ENCODE peak calls at places on chromosomes 5 and 9, in five cellular contexts. P is kidney epithelial cell, N is dorsolateral prefrontal cortex, M is brain microvascular endothelial cell, D is RWPE1. C is an unnamed sample.

GRCh38 chr9:130114741-130115140 is 57.5 kb upstream of the NCS1 start:
- DNase-seq in P (no peak), N (no peak), M (no peak), D (no peak), C (no peak)

GRCh38 chr5:80090884-80091166 is 55.7 kb downstream of the THBS4 start:
- DNase-seq in P (no peak), N (no peak), M (no peak), D (no peak), C (no peak)

GRCh38 chr9:30103647-30104394 is 2280.6 kb upstream of the ACO1 start:
- DNase-seq in P (no peak), N (no peak), M (no peak), D (no peak), C (no peak)

GRCh38 chr5:134874831-134875655 is 872 bp downstream of the TXNDC15 start:
- DNase-seq in P (peak), N (peak), M (peak), D (peak), C (peak)

GRCh38 chr9:36327903-36328302 is 69.7 kb upstream of the GNE start:
- DNase-seq in P (no peak), N (no peak), M (peak), D (peak), C (no peak)

GRCh38 chr9:127545196-127546124 is 66.6 kb upstream of the STXBP1 start:
- DNase-seq in P (peak), N (peak), M (no peak), D (peak), C (no peak)

GRCh38 chr5:62708481-62709325 is 130.1 kb downstream of the LRRC70 start:
- DNase-seq in P (no peak), N (no peak), M (no peak), D (no peak), C (no peak)

GRCh38 chr5:68839019-68839552 is 254.7 kb upstream of the SLC30A5 start:
- DNase-seq in P (no peak), N (no peak), M (no peak), D (no peak), C (no peak)

GRCh38 chr5:6861667-6862066 is 148.4 kb downstream of the TENT4A start:
- DNase-seq in P (no peak), N (no peak), M (no peak), D (no peak), C (no peak)

GRCh38 chr9:36207546-36208012 is 16.9 kb downstream of the CLTA start:
- DNase-seq in P (no peak), N (no peak), M (no peak), D (no peak), C (no peak)

GRCh38 chr9:6247266-6247665 is 31.7 kb downstream of the IL33 start:
- DNase-seq in P (no peak), N (no peak), M (no peak), D (no peak), C (no peak)

GRCh38 chr5:43227655-43228054 is 35.6 kb downstream of the NIM1K start:
- DNase-seq in P (no peak), N (no peak), M (peak), D (peak), C (peak)

GRCh38 chr9:3527653-3527960 is 1.8 kb upstream of the RFX3 start:
- DNase-seq in P (no peak), N (no peak), M (no peak), D (no peak), C (no peak)

GRCh38 chr9:12230708-12231107 is 462.5 kb upstream of the TYRP1 start:
- DNase-seq in P (no peak), N (no peak), M (no peak), D (no peak), C (no peak)

GRCh38 chr9:8826281-8826680 is 1026.7 kb upstream of the DMAC1 start:
- DNase-seq in P (no peak), N (no peak), M (no peak), D (no peak), C (no peak)

GRCh38 chr9:133406480-133407307 is 11.1 kb downstream of the REXO4 start:
- DNase-seq in P (no peak), N (peak), M (peak), D (no peak), C (peak)

GRCh38 chr5:134568761-134569725 is 43.6 kb downstream of the JADE2 start:
- DNase-seq in P (no peak), N (peak), M (no peak), D (no peak), C (no peak)

GRCh38 chr9:128001411-128002298 is 20.9 kb upstream of the EEIG1 start:
- DNase-seq in P (peak), N (no peak), M (peak), D (peak), C (peak)

GRCh38 chr5:138668981-138669380 is 84.2 kb upstream of the CTNNA1 start:
- DNase-seq in P (no peak), N (no peak), M (no peak), D (no peak), C (no peak)

GRCh38 chr9:21317956-21318923 is 13.1 kb upstream of the IFNA5 start:
- DNase-seq in P (no peak), N (peak), M (peak), D (peak), C (no peak)

GRCh38 chr5:10366310-10367297 is 13.1 kb downstream of the MARCHF6 start:
- DNase-seq in P (peak), N (no peak), M (peak), D (peak), C (no peak)

GRCh38 chr5:73519531-73520283 is 21.5 kb downstream of the BTF3 start:
- DNase-seq in P (peak), N (peak), M (peak), D (peak), C (peak)

GRCh38 chr9:2087500-2088313 is 72.6 kb downstream of the SMARCA2 start:
- DNase-seq in P (no peak), N (no peak), M (peak), D (peak), C (no peak)

GRCh38 chr5:157366741-157367684 is 93.0 kb upstream of the NIPAL4 start:
- DNase-seq in P (no peak), N (no peak), M (peak), D (no peak), C (no peak)

GRCh38 chr9:34892886-34893285 is 65.2 kb upstream of the PHF24 start:
- DNase-seq in P (no peak), N (no peak), M (no peak), D (no peak), C (no peak)
- TF ChIP-seq CTCF in P (no peak), N (no peak), M (no peak), D (no peak), C (no peak)

DNA sequence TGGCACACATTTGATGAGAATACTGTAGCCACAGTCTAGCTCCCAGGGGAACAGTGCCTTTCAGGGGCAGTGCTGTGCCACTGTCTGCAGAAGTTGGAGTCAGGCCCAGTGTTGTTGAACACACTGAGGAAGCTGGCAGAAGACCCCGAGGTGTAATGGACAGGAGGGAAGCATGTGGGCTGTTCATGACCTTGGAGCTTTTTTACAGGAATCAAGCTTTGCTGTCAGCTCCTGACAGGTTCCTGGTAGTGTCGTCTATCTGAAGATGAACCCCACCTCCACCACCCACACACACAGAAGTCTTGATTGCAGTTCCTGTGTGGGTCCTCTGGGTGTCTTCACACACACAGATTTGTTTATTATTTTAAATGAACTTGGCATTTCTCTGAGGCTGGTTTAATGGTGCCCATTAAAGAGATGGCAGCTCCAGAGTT is 40.3 kb upstream of the TNFAIP8 start:
- DNase-seq in P (no peak), N (no peak), M (no peak), D (peak), C (no peak)
- TF ChIP-seq CTCF in P (peak), N (no peak), M (peak), D (peak), C (peak)

GRCh38 chr9:74379718-74380117 is 117.4 kb upstream of the RORB start:
- DNase-seq in P (no peak), N (no peak), M (no peak), D (peak), C (no peak)
- TF ChIP-seq CTCF in P (peak), N (peak), M (peak), D (peak), C (no peak)

GRCh38 chr9:16532681-16533450 is 337.6 kb downstream of the BNC2 start:
- DNase-seq in P (peak), N (no peak), M (peak), D (peak), C (no peak)

GRCh38 chr9:16532272-16532671 is 338.2 kb downstream of the BNC2 start:
- DNase-seq in P (no peak), N (no peak), M (no peak), D (no peak), C (no peak)

GRCh38 chr9:16535555-16535954 is 334.9 kb downstream of the BNC2 start:
- DNase-seq in P (no peak), N (no peak), M (no peak), D (no peak), C (no peak)

GRCh38 chr9:16526380-16526779 is 344.1 kb downstream of the BNC2 start:
- DNase-seq in P (no peak), N (no peak), M (peak), D (peak), C (no peak)

GRCh38 chr9:16530669-16531461 is 339.6 kb downstream of the BNC2 start:
- DNase-seq in P (no peak), N (peak), M (no peak), D (peak), C (no peak)
- TF ChIP-seq CTCF in P (no peak), N (no peak), M (no peak), D (no peak), C (no peak)

GRCh38 chr5:139690385-139691274 is 42.5 kb downstream of the CXXC5 start:
- DNase-seq in P (no peak), N (peak), M (peak), D (no peak), C (no peak)
- TF ChIP-seq CTCF in P (no peak), N (no peak), M (no peak), D (peak), C (no peak)

GRCh38 chr5:177003649-177004048 is 2.9 kb downstream of the UIMC1 start:
- DNase-seq in P (no peak), N (no peak), M (no peak), D (no peak), C (no peak)

GRCh38 chr5:177008716-177009115 is 2.1 kb upstream of the UIMC1 start:
- DNase-seq in P (no peak), N (no peak), M (no peak), D (no peak), C (no peak)

GRCh38 chr5:177004961-177005360 is 1.6 kb downstream of the UIMC1 start:
- DNase-seq in P (no peak), N (no peak), M (no peak), D (no peak), C (no peak)

GRCh38 chr5:177006265-177006972 is at the start of gene UIMC1:
- DNase-seq in P (peak), N (peak), M (peak), D (peak), C (peak)

DNA sequence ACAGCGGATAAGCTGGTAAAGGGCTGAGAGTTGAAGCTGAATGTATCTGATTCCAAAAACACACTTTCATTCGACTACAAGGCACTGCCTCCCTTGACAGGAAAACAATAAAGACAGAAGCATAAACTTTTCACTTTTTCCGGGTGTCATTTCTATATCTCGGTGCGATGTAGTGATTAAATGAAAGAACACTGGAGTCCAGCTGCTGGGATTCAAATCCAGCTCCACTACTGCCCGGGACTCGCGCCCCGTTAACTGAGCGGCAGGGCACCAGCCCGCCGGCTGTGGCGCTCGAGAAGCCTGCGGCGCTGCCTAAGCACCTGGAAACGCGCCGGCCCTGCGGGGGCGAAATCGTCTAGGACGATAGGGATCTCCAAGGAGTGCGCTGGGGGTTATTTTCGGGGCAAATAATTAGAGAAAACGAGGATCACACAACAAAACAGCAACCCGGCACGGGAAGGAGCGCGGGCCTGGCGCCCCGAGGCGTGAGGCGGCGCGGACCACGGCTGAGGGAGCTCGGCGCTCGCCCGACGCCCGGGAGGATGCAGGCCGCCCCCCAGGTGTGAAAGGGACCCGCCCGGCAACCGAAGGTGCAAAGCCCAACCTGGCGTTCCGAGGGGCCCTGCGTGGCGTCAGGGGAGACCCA is 837 bp downstream of the UIMC1 start:
- DNase-seq in P (no peak), N (peak), M (peak), D (peak), C (no peak)
- TF ChIP-seq CTCF in P (peak), N (peak), M (peak), D (peak), C (peak)

GRCh38 chr9:38082456-38083287 is 13.6 kb upstream of the SHB start:
- DNase-seq in P (no peak), N (no peak), M (no peak), D (no peak), C (no peak)
- TF ChIP-seq CTCF in P (no peak), N (no peak), M (no peak), D (no peak), C (no peak)

GRCh38 chr5:52119768-52120167 is 667.9 kb upstream of the ITGA1 start:
- DNase-seq in P (no peak), N (no peak), M (no peak), D (no peak), C (no peak)
- TF ChIP-seq CTCF in P (no peak), N (no peak), M (no peak), D (no peak), C (no peak)

GRCh38 chr9:121613009-121613766 is 38.2 kb upstream of the DAB2IP start:
- DNase-seq in P (no peak), N (no peak), M (no peak), D (no peak), C (no peak)

GRCh38 chr9:121612511-121612998 is 38.9 kb upstream of the DAB2IP start:
- DNase-seq in P (no peak), N (no peak), M (no peak), D (peak), C (no peak)

GRCh38 chr9:121610638-121610953 is 40.8 kb upstream of the DAB2IP start:
- DNase-seq in P (no peak), N (no peak), M (no peak), D (no peak), C (no peak)

GRCh38 chr9:121607434-121608248 is 43.8 kb upstream of the DAB2IP start:
- DNase-seq in P (no peak), N (no peak), M (peak), D (no peak), C (no peak)

DNA sequence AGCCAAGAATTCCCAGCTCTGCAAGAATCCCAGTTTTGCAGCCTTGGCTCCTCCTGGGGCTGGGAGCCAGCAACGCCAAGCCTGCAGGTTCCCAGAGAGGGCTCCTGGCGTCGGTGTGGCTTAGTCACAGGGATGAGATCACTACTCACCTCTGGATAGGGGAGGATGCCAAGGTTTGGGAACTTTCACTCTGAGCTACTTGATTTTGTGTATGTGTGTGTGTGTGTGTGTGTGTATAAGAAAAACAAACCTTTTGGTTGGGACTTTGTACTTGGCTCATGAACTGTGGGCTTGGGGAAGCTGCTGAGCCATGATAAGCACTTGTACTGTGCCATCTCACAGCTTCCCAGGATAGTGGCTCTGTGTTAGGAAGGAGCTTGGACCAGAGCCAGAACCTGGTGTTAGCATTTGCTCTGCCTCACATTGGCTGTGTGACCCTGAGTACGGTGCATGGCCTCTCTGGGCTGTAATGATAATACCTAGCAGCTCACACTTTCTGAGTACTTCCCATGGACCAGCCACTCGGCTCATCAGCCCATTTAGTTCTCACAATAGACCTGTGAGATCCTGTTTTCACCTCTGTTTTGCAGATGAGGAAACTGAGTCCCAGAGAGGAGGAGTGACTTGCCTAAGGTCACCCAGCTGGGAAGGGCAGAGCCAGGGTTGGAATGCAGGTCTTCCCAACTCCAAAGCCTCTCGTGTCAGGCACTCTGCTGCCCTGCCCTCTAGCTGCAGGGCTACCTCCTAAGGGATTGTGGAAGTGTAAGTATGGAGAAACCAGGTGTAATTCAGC is 41.4 kb upstream of the DAB2IP start:
- DNase-seq in P (peak), N (peak), M (peak), D (peak), C (no peak)
- TF ChIP-seq CTCF in P (peak), N (no peak), M (no peak), D (no peak), C (no peak)

C was measured in HFF-Myc.